ENCODE peak calls at places on chromosomes 3 and 15, in five cellular contexts. P is Calu3, U is progenitor cell of endocrine pancreas, I is mesothelial cell of epicardium, G is fibroblast of the aortic adventitia. A is an unnamed sample.

GRCh38 chr3:166498439-166498838 is 661.2 kb upstream of the BCHE start:
- DNase-seq in P (no peak), U (no peak), G (no peak), I (no peak), A (no peak)

GRCh38 chr3:117019082-117019713 is 309.6 kb downstream of the TUSC7 start:
- DNase-seq in P (peak; percentile 65), G (peak; percentile 79), I (peak; percentile 72), U (peak; percentile 48), A (peak; percentile 70)

GRCh38 chr15:71083349-71083748 is 31.9 kb upstream of the THSD4 start:
- DNase-seq in G (peak; percentile 74), U (no peak), P (no peak), I (no peak), A (no peak)

GRCh38 chr3:1195922-1196321 is 103.1 kb downstream of the CNTN6 start:
- DNase-seq in I (no peak), U (no peak), P (peak; percentile 7), G (peak; percentile 91), A (no peak)

GRCh38 chr3:111103807-111104206 is 32.2 kb downstream of the NECTIN3 start:
- DNase-seq in P (no peak), U (no peak), G (no peak), I (no peak), A (no peak)

GRCh38 chr15:33209575-33210519 is 15.3 kb upstream of the FMN1 start:
- DNase-seq in G (no peak), I (no peak), U (no peak), P (no peak), A (no peak)

GRCh38 chr15:88580532-88580931 is 34.1 kb upstream of the DET1 start:
- DNase-seq in U (no peak), P (no peak), I (no peak), G (no peak), A (no peak)

GRCh38 chr3:194865081-194865480 is 179.4 kb downstream of the FAM43A start:
- DNase-seq in P (no peak), G (no peak), I (no peak), U (no peak), A (no peak)

GRCh38 chr3:119652306-119653033 is 7.9 kb downstream of the POPDC2 start:
- DNase-seq in G (no peak), U (no peak), I (no peak), P (no peak), A (no peak)

GRCh38 chr15:69025320-69025719 is 10.8 kb downstream of the NOX5 start:
- DNase-seq in I (no peak), G (no peak), U (no peak), P (no peak), A (no peak)

GRCh38 chr3:153162513-153163348 is 705 bp downstream of the RAP2B start:
- DNase-seq in P (peak; percentile 47), I (peak; percentile 58), G (peak; percentile 43), U (no peak), A (no peak)

GRCh38 chr3:24005669-24006068 is 60.6 kb downstream of the NR1D2 start:
- DNase-seq in G (no peak), P (no peak), I (no peak), U (no peak), A (no peak)

GRCh38 chr3:7779331-7779730 is 722.3 kb upstream of the LMCD1 start:
- DNase-seq in P (no peak), G (no peak), U (no peak), I (no peak), A (no peak)

GRCh38 chr3:99325407-99325806 is 313.0 kb upstream of the COL8A1 start:
- DNase-seq in G (peak; percentile 8), P (no peak), U (no peak), I (no peak), A (no peak)

GRCh38 chr3:264394-265156 is 68.0 kb downstream of the CHL1 start:
- DNase-seq in I (no peak), P (peak; percentile 59), U (no peak), G (peak; percentile 51), A (no peak)

GRCh38 chr3:156217674-156218352 is 97.4 kb downstream of the KCNAB1 start:
- DNase-seq in P (no peak), G (no peak), I (no peak), U (no peak), A (no peak)

GRCh38 chr15:91887321-91887720 is 33.8 kb downstream of the SLCO3A1 start:
- DNase-seq in G (no peak), I (no peak), U (no peak), P (no peak), A (no peak)

GRCh38 chr15:78944669-78945407 is at the start of gene CTSH:
- DNase-seq in I (peak; percentile 89), G (peak; percentile 21), U (peak; percentile 79), P (peak; percentile 97), A (peak; percentile 84)

GRCh38 chr3:11803977-11804903 is 42.4 kb downstream of the TAMM41 start:
- DNase-seq in U (peak; percentile 11), P (peak; percentile 43), I (no peak), G (peak; percentile 73), A (no peak)

GRCh38 chr3:24088782-24089181 is 143.7 kb downstream of the NR1D2 start:
- DNase-seq in P (no peak), G (peak; percentile 43), U (no peak), I (no peak), A (no peak)

GRCh38 chr3:187027531-187027936 is 97.2 kb downstream of the ST6GAL1 start:
- DNase-seq in U (no peak), G (no peak), I (no peak), P (no peak), A (no peak)

GRCh38 chr3:11411956-11412355 is 139.8 kb downstream of the ATG7 start:
- DNase-seq in U (no peak), P (no peak), I (no peak), G (no peak), A (no peak)

GRCh38 chr3:11146771-11147363 is 7.4 kb upstream of the HRH1 start:
- DNase-seq in U (no peak), G (no peak), I (no peak), P (no peak), A (no peak)

GRCh38 chr3:53159415-53160135 is 1.4 kb upstream of the PRKCD start:
- DNase-seq in I (no peak), G (peak; percentile 31), P (peak; percentile 25), U (peak; percentile 46), A (no peak)

GRCh38 chr15:69554321-69554961 is 101.8 kb downstream of the RPLP1 start:
- DNase-seq in U (no peak), I (no peak), G (peak; percentile 20), P (no peak), A (no peak)

GRCh38 chr3:179898024-179898423 is 138.7 kb downstream of the PEX5L start:
- DNase-seq in I (no peak), U (no peak), P (peak; percentile 72), G (peak; percentile 62), A (no peak)

GRCh38 chr3:5138214-5138981 is 16.3 kb downstream of the ARL8B start:
- DNase-seq in U (no peak), G (peak; percentile 31), P (no peak), I (no peak), A (no peak)

GRCh38 chr3:176578316-176578715 is 619.0 kb downstream of the TBL1XR1 start:
- DNase-seq in P (no peak), G (no peak), U (no peak), I (no peak), A (no peak)

GRCh38 chr3:29427266-29428103 is 146.6 kb downstream of the RBMS3 start:
- DNase-seq in U (no peak), P (no peak), G (peak; percentile 92), I (no peak), A (no peak)

GRCh38 chr15:101803676-101804075 is 367 bp downstream of the OR4F6 start:
- DNase-seq in I (no peak), P (no peak), U (no peak), G (no peak), A (no peak)

GRCh38 chr3:152835311-152836102 is 576 bp downstream of the P2RY1 start:
- DNase-seq in P (peak; percentile 81), U (peak; percentile 47), G (peak; percentile 45), I (peak; percentile 60), A (peak; percentile 79)

GRCh38 chr3:185764168-185764988 is 60.5 kb downstream of the IGF2BP2 start:
- DNase-seq in I (no peak), U (no peak), G (peak; percentile 50), P (peak; percentile 33), A (no peak)

DNA sequence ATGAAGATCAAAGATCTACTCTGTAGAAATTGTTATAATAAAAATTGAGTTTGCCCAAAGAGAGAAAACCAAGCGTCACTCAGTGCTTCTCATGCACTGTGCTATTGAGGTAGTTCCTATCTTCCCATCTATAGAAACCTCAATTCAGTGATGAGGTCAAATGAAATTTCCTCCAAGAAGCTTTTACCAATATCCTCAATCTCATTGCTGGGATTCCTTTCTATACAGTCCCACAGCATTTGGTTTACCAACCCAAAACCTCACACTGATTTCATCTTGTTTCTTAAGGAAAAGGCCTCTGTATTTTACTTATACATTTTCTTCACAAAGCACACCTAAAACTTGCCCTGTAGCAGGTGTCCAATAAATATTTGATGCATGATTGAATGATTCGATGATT is 147.2 kb downstream of the ALCAM start:
- DNase-seq in I (no peak), U (no peak), G (no peak), P (no peak), A (no peak)
- TF ChIP-seq CTCF in I (no peak), U (no peak), G (no peak), P (no peak), A (no peak)

GRCh38 chr3:172981407-172981983 is 159.5 kb downstream of the SPATA16 start:
- DNase-seq in G (no peak), P (no peak), I (no peak), U (no peak), A (no peak)
- TF ChIP-seq CTCF in G (no peak), P (no peak), I (no peak), U (no peak), A (no peak)

GRCh38 chr3:192514754-192515660 is 212.3 kb downstream of the FGF12 start:
- DNase-seq in G (no peak), I (peak; percentile 65), U (peak; percentile 86), P (peak; percentile 93), A (peak; percentile 75)
- TF ChIP-seq CTCF in G (no peak), I (peak; percentile 52), U (peak; percentile 81), P (peak; percentile 82), A (peak; percentile 61)

GRCh38 chr3:142244056-142244455 is 18.7 kb upstream of the GK5 start:
- DNase-seq in G (no peak), U (no peak), P (no peak), I (no peak), A (no peak)
- TF ChIP-seq CTCF in G (no peak), U (no peak), P (no peak), I (no peak), A (no peak)

GRCh38 chr15:40053234-40054055 is 14.5 kb upstream of the SRP14 start:
- DNase-seq in G (no peak), P (no peak), I (no peak), U (no peak), A (peak; percentile 31)
- TF ChIP-seq CTCF in G (no peak), P (no peak), I (no peak), U (no peak), A (no peak)